ENCODE peak calls at places on chromosomes 3 and 15, in six cellular contexts. U, V, Z, I, L and Y are unnamed samples. For H3K4me1, the result is how much of the 10 kb centered on the place peaks cover.

GRCh38 chr15:45097466-45097865 is 16.5 kb downstream of the DUOX2 start:
- DNase-seq in U (no peak), V (no peak), I (peak), Z (no peak), L (no peak), Y (no peak)

GRCh38 chr3:77807312-77807711 is 767.4 kb downstream of the ROBO2 start:
- DNase-seq in I (no peak), U (no peak), Z (no peak), V (no peak), L (no peak), Y (no peak)

GRCh38 chr3:191238321-191238817 is 39.3 kb downstream of the OSTN start:
- DNase-seq in V (no peak), U (peak), I (no peak), L (no peak), Z (no peak), Y (no peak)

GRCh38 chr3:159832024-159832423 is 156.6 kb upstream of the IL12A start:
- DNase-seq in I (no peak), U (no peak), L (no peak), V (no peak), Z (no peak), Y (no peak)

GRCh38 chr3:52210550-52211046 is 12.6 kb downstream of the ALAS1 start:
- DNase-seq in I (no peak), V (no peak), U (peak), Z (no peak), L (peak), Y (no peak)

GRCh38 chr3:1535361-1535760 is 442.5 kb downstream of the CNTN6 start:
- DNase-seq in Z (no peak), L (no peak), I (no peak), U (no peak), V (no peak), Y (no peak)

GRCh38 chr3:111156506-111156905 is 84.9 kb downstream of the NECTIN3 start:
- DNase-seq in I (no peak), Z (no peak), U (no peak), V (no peak), L (no peak), Y (no peak)

GRCh38 chr3:141268281-141268680 is 36.7 kb downstream of the PXYLP1 start:
- DNase-seq in Z (no peak), V (no peak), I (no peak), U (no peak), L (no peak), Y (no peak)

GRCh38 chr3:84960581-84960980 is 1.8 kb downstream of the CADM2 start:
- DNase-seq in Z (no peak), L (no peak), V (no peak), U (no peak), I (no peak), Y (no peak)

GRCh38 chr3:87197531-87197930 is 29.6 kb upstream of the CHMP2B start:
- DNase-seq in I (no peak), V (no peak), L (peak), Z (no peak), U (no peak), Y (no peak)

GRCh38 chr3:45553469-45553974 is 41.0 kb upstream of the LIMD1 start:
- DNase-seq in U (no peak), L (peak), V (peak), Z (no peak), I (no peak), Y (peak)

GRCh38 chr3:111326144-111326995 is 215.6 kb upstream of the CD96 start:
- DNase-seq in I (no peak), Z (no peak), V (no peak), U (no peak), L (no peak), Y (no peak)

GRCh38 chr15:33722005-33722672 is 246.2 kb upstream of the CHRM5 start:
- DNase-seq in U (peak), L (no peak), V (no peak), Z (no peak), I (no peak), Y (no peak)

GRCh38 chr15:36110659-36110993 is 468.8 kb upstream of the CDIN1 start:
- DNase-seq in L (no peak), Z (no peak), V (no peak), I (no peak), U (no peak), Y (no peak)

GRCh38 chr3:183924956-183925355 is 40.3 kb upstream of the PARL start:
- DNase-seq in V (no peak), Z (no peak), L (no peak), U (peak), I (no peak), Y (no peak)

GRCh38 chr15:52730163-52730562 is 51.0 kb upstream of the ATOSA start:
- DNase-seq in I (no peak), Z (no peak), U (peak), L (no peak), V (no peak), Y (peak)

GRCh38 chr3:183895296-183895695 is 10.6 kb upstream of the PARL start:
- DNase-seq in U (peak), I (no peak), Z (no peak), V (peak), L (no peak), Y (no peak)

GRCh38 chr15:39828374-39828931 is 45.8 kb upstream of the FSIP1 start:
- DNase-seq in Z (no peak), V (peak), U (no peak), I (no peak), L (no peak), Y (no peak)

GRCh38 chr3:49213541-49213943 is 42.1 kb downstream of the KLHDC8B start:
- DNase-seq in Z (no peak), L (no peak), I (no peak), U (no peak), V (no peak), Y (no peak)

GRCh38 chr3:100865442-100865841 is 127.8 kb downstream of the ABI3BP start:
- DNase-seq in Z (no peak), L (no peak), I (no peak), V (no peak), U (no peak), Y (no peak)

DNA sequence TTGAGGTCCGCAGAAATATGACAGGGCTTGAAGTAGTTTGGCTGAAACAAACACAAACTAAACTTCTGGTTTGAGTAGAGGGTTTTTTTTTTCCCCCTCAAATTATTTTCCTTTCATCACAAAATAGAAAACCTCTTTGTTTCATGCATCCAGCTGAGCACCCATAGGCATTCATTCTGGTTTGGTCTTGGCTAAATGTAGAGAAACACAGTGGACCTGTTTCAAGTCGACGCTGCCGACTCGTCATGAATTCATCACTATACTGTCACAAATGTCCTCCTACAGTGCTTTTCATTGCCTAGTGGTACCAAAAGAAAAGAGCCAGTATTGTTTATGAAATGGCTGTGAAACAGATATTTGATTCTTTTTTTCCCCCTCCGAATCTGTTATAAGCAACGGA is 52.4 kb upstream of the GYG1 start:
- DNase-seq in I (no peak), L (no peak), V (no peak), U (no peak), Z (no peak), Y (no peak)
- H3K27ac ChIP-seq in I (no peak), L (no peak), V (no peak), U (no peak), Z (no peak), Y (no peak)

GRCh38 chr3:11611271-11611893 is 32.3 kb downstream of the VGLL4 start:
- DNase-seq in I (no peak), V (no peak), U (no peak), L (no peak), Z (no peak), Y (no peak)

GRCh38 chr3:11609481-11609880 is 34.2 kb downstream of the VGLL4 start:
- DNase-seq in I (no peak), L (no peak), V (no peak), Z (no peak), U (no peak), Y (no peak)

GRCh38 chr3:11612515-11613184 is 31.1 kb downstream of the VGLL4 start:
- DNase-seq in Z (no peak), L (no peak), U (no peak), V (no peak), I (no peak), Y (no peak)

GRCh38 chr3:11610044-11610671 is 33.6 kb downstream of the VGLL4 start:
- DNase-seq in L (peak), V (no peak), I (no peak), U (no peak), Z (no peak), Y (peak)

GRCh38 chr3:11610700-11611099 is 33.0 kb downstream of the VGLL4 start:
- DNase-seq in U (no peak), I (no peak), L (no peak), Z (no peak), V (no peak), Y (no peak)
- H3K4me3 ChIP-seq in U (no peak), I (no peak), L (no peak), Z (no peak), V (no peak), Y (no peak)

DNA sequence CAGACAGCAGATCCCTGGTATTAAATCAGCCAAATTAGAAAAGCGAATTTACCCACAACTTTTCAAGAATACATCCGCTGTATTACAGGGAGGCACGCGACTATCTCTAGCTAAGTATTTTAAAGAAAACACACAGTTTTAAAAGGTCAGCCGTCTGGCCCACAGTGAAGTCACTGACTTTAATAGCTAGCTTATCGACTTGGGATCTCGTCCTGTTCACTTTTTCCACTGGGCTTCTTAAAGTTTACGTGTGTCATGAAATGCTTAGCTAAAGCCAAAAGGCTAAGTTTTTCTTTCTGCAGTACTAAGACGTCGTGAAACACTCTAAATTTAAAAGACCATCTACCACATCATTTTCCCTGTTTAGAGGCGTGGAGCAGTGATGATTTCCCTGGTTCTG is 27.2 kb downstream of the LRIG1 start:
- DNase-seq in U (no peak), L (no peak), I (no peak), Z (no peak), V (no peak), Y (no peak)
- H3K4me1 ChIP-seq in U (under half), L (under half), I (under half), Z (under half), V (under half), Y (under half)

GRCh38 chr3:189588818-189589569 is 42.2 kb upstream of the TP63 start:
- DNase-seq in I (no peak), L (no peak), U (no peak), V (no peak), Z (no peak), Y (no peak)
- H3K27ac ChIP-seq in I (no peak), L (no peak), U (peak), V (no peak), Z (no peak), Y (no peak)

GRCh38 chr3:14525685-14526631 is 14.2 kb downstream of the GRIP2 start:
- DNase-seq in U (no peak), Z (peak), L (no peak), V (peak), I (peak), Y (no peak)
- H3K4me3 ChIP-seq in U (no peak), Z (peak), L (no peak), V (no peak), I (peak), Y (peak)

GRCh38 chr3:149895339-149895738 is 75.4 kb downstream of the PFN2 start:
- DNase-seq in U (no peak), L (no peak), I (no peak), Z (no peak), V (no peak), Y (no peak)
- H3K4me1 ChIP-seq in U (under half), L (under half), I (under half), Z (under half), V (under half), Y (under half)

DNA sequence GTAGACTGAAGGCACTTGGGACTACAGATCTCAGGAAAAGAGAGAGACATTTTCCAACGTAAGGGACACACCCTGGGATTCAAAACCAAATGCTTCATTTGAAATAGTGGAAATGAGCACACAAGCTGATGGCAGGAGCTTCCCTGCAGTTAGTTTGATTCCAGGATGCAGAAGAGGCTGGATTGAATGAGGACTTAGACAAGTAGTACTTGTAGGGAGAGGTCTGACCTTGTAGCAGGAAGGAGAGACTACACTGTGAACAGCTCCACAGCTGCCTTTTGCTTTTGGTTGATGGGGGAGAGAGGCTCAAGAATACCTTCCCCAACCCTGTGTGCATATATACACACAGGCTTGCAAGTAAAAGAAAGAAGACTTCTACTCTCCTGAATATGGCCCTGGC is 51.5 kb downstream of the PDE8A start:
- DNase-seq in U (no peak), I (no peak), V (no peak), L (no peak), Z (no peak), Y (no peak)
- H3K27ac ChIP-seq in U (peak), I (no peak), V (no peak), L (peak), Z (no peak), Y (peak)

DNA sequence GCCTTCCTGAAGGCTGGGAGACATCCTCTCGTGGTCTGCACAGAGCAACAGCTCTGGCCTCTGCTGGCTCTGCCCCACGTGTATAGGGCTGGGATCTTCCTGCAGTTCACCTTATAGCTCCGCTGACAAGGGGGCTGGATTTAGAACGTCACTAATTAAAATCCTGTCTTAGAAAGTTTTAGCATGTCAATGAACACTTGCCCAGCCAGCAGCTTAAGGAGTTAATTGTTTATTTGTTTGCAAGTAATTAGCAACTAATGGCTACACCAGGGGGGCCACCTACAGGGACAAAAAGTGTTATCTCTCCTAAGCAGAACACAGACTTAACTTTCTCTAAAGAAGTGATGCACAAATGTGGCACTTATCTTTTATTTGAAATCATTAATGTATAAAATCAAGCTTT is at the start of gene HESX1:
- DNase-seq in Z (no peak), L (no peak), V (no peak), U (no peak), I (no peak), Y (no peak)
- H3K4me3 ChIP-seq in Z (no peak), L (no peak), V (no peak), U (no peak), I (no peak), Y (no peak)

DNA sequence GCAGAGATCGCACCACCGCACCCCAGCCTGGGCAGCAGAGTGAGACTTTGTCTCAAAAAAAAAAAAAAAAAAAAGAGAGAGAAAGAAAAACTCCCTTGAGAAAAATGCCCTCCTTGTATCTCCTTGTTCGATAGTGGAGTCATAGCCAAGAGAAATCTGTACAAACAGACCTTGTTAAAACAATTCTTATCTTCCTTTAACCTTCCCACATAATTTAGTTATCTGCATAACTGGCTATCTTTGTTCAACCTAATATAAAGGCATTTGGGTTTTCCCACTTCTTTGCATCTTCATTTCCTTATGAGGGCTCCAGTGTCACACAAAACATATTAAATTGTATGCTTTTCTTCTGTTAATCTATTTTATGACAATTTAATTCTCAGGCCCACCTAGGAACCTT is 65.1 kb upstream of the ATP11B start:
- DNase-seq in L (no peak), U (no peak), I (no peak), Z (no peak), V (no peak), Y (no peak)
- H3K4me1 ChIP-seq in L (under half), U (under half), I (under half), Z (under half), V (under half), Y (under half)

GRCh38 chr3:14991148-14991742 is 43.9 kb downstream of the NR2C2 start:
- DNase-seq in Z (no peak), U (no peak), L (no peak), V (no peak), I (no peak), Y (no peak)
- H3K27ac ChIP-seq in Z (no peak), U (no peak), L (no peak), V (no peak), I (no peak), Y (no peak)